ENCODE peak calls at places on chromosomes 6 and 20, in four cellular contexts. X is DMS 273 treated with DMSO at 0.1 percent for 48 hours, H is progenitor cell of endocrine pancreas, K is H9. Y is an unnamed sample.

GRCh38 chr6:7025861-7026260 is 81.9 kb upstream of the RREB1 start:
- DNase-seq in X (no peak), H (no peak), K (no peak), Y (no peak)

GRCh38 chr6:111566873-111567517 is 38.7 kb downstream of the TRAF3IP2 start:
- DNase-seq in X (peak), H (no peak), K (no peak), Y (peak)

GRCh38 chr6:2938632-2939083 is 32.7 kb downstream of the SERPINB6 start:
- DNase-seq in X (no peak), H (no peak), K (no peak), Y (no peak)

GRCh38 chr6:147900191-147900830 is 391.8 kb downstream of the SAMD5 start:
- DNase-seq in X (no peak), H (no peak), K (no peak), Y (no peak)

GRCh38 chr20:64041781-64042771 is 6.1 kb downstream of the C20orf204 start:
- DNase-seq in X (no peak), H (no peak), K (no peak), Y (no peak)

GRCh38 chr20:22464312-22465003 is 119.9 kb downstream of the FOXA2 start:
- DNase-seq in X (no peak), H (no peak), K (no peak), Y (no peak)

GRCh38 chr6:158389188-158389919 is 77.1 kb downstream of the TULP4 start:
- DNase-seq in X (no peak), H (no peak), K (no peak), Y (no peak)

GRCh38 chr6:137661601-137662000 is 167.4 kb upstream of the OLIG3 start:
- DNase-seq in X (no peak), H (no peak), K (peak), Y (no peak)

GRCh38 chr6:56652231-56652630 is 9.5 kb upstream of the DST start:
- DNase-seq in X (no peak), H (no peak), K (no peak), Y (no peak)

GRCh38 chr6:73309784-73310502 is 44.1 kb downstream of the DPPA5 start:
- DNase-seq in X (peak), H (peak), K (peak), Y (peak)

GRCh38 chr20:62066983-62067433 is 1.3 kb upstream of the TAF4 start:
- DNase-seq in X (no peak), H (no peak), K (peak), Y (no peak)